ENCODE peak calls at places on chromosomes 1 and 21, in five cellular contexts. K, Q, H, V and P are unnamed samples.

GRCh38 chr21:34921151-34921550 is 128.0 kb downstream of the RUNX1 start:
- DNase-seq in K (no peak), Q (no peak), H (no peak), V (no peak), P (no peak)

GRCh38 chr1:58434181-58434580 is 112.3 kb downstream of the OMA1 start:
- DNase-seq in K (no peak), Q (no peak), H (no peak), V (no peak), P (no peak)

GRCh38 chr1:217079579-217079978 is 356.4 kb upstream of the ESRRG start:
- DNase-seq in K (no peak), Q (no peak), H (no peak), V (no peak), P (peak; percentile 34)

GRCh38 chr1:244353572-244354091 is 98.1 kb downstream of the ADSS2 start:
- DNase-seq in K (peak; percentile 91), Q (no peak), H (no peak), V (peak; percentile 65), P (no peak)

GRCh38 chr1:114292194-114292593 is 138.5 kb upstream of the SYT6 start:
- DNase-seq in K (no peak), Q (no peak), H (no peak), V (no peak), P (no peak)

GRCh38 chr21:36747815-36748381 is 49.0 kb downstream of the SIM2 start:
- DNase-seq in K (peak; percentile 8), Q (peak; percentile 62), H (peak; percentile 53), V (no peak), P (peak; percentile 35)

GRCh38 chr1:224348137-224348536 is 8.5 kb upstream of the CNIH4 start:
- DNase-seq in K (no peak), Q (no peak), H (no peak), V (no peak), P (no peak)

GRCh38 chr21:21383126-21383525 is 384.9 kb downstream of the NCAM2 start:
- DNase-seq in K (peak; percentile 35), Q (no peak), H (no peak), V (no peak), P (no peak)

GRCh38 chr1:92833840-92834239 is 2.0 kb downstream of the RPL5 start:
- DNase-seq in K (no peak), Q (no peak), H (no peak), V (no peak), P (no peak)

GRCh38 chr21:15943009-15943666 is 213.4 kb downstream of the USP25 start:
- DNase-seq in K (no peak), Q (no peak), H (no peak), V (no peak), P (no peak)